ENCODE peak calls at places on chromosome 19, in seven cellular contexts. X is HepG2, L is SK-N-SH, P is sigmoid colon, R is stomach, N is K562, I is upper lobe of left lung. Y is an unnamed sample.

GRCh38 chr19:4369109-4369887 is 25.9 kb downstream of the MPND start:
- DNase-seq in X (no peak), L (no peak), P (no peak), R (peak; percentile 83), N (peak; percentile 41), I (peak; percentile 84), Y (peak; percentile 84)

GRCh38 chr19:31282346-31282745 is 66.9 kb downstream of the TSHZ3 start:
- DNase-seq in X (no peak), L (no peak), P (peak; percentile 32), R (no peak), N (no peak), I (no peak), Y (no peak)

GRCh38 chr19:58466089-58466759 is 656 bp upstream of the ZNF324 start:
- DNase-seq in X (no peak), L (no peak), P (no peak), R (no peak), N (no peak), I (no peak), Y (no peak)

GRCh38 chr19:49017666-49018351 is 918 bp upstream of the LHB start:
- DNase-seq in X (peak; percentile 41), L (peak; percentile 89), P (no peak), R (peak; percentile 53), N (peak; percentile 74), I (peak; percentile 28), Y (peak; percentile 49)

GRCh38 chr19:18428837-18429674 is 8.9 kb downstream of the ISYNA1 start:
- DNase-seq in X (no peak), L (peak; percentile 95), P (peak; percentile 87), R (peak; percentile 70), N (peak; percentile 84), I (peak; percentile 72), Y (peak; percentile 77)

GRCh38 chr19:14556662-14557188 is 15.1 kb downstream of the NDUFB7 start:
- DNase-seq in X (peak; percentile 61), L (peak; percentile 94), P (peak; percentile 76), R (peak; percentile 78), N (peak; percentile 83), I (peak; percentile 78), Y (peak; percentile 82)

GRCh38 chr19:15107056-15108010 is at the start of gene SYDE1:
- DNase-seq in X (peak; percentile 50), L (peak; percentile 88), P (peak; percentile 80), R (no peak), N (no peak), I (no peak), Y (no peak)

GRCh38 chr19:2049741-2050348 is 1.2 kb downstream of the MKNK2 start:
- DNase-seq in X (peak; percentile 75), L (peak; percentile 71), P (peak; percentile 95), R (peak; percentile 91), N (peak; percentile 59), I (peak; percentile 97), Y (peak; percentile 90)

GRCh38 chr19:15297416-15298224 is 34.7 kb downstream of the BRD4 start:
- DNase-seq in X (peak; percentile 99), L (no peak), P (no peak), R (no peak), N (no peak), I (peak; percentile 56), Y (peak; percentile 43)

GRCh38 chr19:33796164-33797100 is at the start of gene KCTD15:
- DNase-seq in X (no peak), L (peak; percentile 86), P (no peak), R (peak; percentile 51), N (peak; percentile 74), I (no peak), Y (peak; percentile 45)

DNA sequence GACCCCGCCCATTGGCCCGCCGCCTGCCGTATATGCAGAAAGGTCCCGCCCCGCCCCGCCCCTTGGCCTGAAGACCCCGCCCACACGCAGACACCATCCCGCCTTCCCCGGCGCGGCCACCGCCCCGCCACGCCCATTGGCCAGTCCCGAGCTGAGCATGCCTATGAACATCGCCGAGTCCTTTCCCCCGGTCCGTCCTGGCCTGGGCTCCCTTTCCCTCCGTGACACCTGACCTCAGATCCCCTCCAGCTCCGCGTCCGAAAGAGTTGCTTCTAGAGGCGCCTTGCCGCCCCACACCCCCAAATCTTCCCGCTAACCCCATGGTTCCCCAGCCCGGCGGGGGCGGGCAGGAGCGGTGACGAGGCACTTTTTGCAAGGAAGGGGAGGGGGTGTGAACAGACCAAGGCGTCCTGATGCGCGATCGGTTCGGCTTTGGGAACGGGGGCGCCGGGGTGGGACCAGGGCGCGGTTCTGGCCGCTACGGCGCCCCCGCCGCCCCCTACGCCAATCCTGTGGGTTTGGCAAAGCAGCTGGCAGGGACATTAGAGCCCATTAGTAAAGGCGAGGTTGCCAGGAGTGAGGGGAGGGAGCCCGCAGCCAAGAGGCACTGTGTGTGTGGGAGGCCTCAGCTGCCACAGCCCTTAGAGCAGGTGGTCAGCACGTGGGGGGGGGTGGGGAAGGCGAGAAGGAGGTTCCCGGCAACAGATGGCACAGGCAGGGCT is 409 bp upstream of the NUMBL start:
- DNase-seq in X (no peak), L (peak; percentile 83), P (peak; percentile 98), R (peak; percentile 96), N (peak; percentile 96), I (peak; percentile 96), Y (peak; percentile 96)
- TF ChIP-seq EP300 in X (no peak), L (no peak), P (peak; percentile 8), R (peak; percentile 75), N (peak; percentile 34), I (no peak), Y (no peak)

DNA sequence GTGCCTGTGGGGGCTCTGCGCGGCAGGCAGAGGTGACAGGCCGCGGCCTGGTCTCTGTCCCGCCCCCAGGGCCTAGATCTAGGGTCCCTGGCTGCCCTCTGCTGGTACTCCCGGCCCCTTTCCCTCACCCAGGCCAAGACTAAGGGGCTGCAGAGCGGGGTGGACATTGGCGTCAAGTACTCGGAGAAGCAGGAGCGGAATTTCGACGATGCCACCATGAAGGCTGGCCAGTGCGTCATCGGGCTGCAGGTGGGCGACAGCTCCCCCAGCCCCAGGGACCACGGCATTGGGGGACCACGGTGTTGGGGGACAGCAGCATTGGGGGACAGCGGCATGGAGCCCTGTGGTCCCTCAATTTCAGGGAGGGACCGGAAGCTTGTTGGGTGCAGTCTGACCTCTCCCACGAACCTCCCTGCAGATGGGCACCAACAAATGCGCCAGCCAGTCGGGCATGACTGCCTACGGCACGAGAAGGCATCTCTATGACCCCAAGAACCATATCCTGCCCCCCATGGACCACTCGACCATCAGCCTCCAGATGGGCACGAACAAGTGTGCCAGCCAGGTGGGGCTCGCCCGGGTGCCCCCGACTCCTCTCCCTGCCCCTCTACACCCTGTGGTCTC is 3.8 kb upstream of the ABCA7 start:
- DNase-seq in X (no peak), L (no peak), P (no peak), R (no peak), N (no peak), I (no peak), Y (peak; percentile 7)
- TF ChIP-seq POLR2AphosphoS5 in X (no peak), L (no peak), P (no peak), R (no peak), N (no peak), I (no peak), Y (no peak)

GRCh38 chr19:56423985-56424353 is 19.8 kb downstream of the ZNF583 start:
- DNase-seq in X (no peak), L (no peak), P (no peak), R (no peak), N (no peak), I (no peak), Y (no peak)
- H3K36me3 ChIP-seq in X (no peaks in the 10 kb centered on the region), L (peaks cover 59% of the 10 kb centered on the region), P (peaks cover 49% of the 10 kb centered on the region), R (peaks cover 6% of the 10 kb centered on the region), N (peaks cover 4% of the 10 kb centered on the region), I (peaks cover 36% of the 10 kb centered on the region), Y (peaks cover 51% of the 10 kb centered on the region)

GRCh38 chr19:44746616-44746945 is 1.9 kb upstream of the BCL3 start:
- DNase-seq in X (no peak), L (no peak), P (no peak), R (no peak), N (no peak), I (no peak), Y (no peak)

GRCh38 chr19:44747739-44748425 is 626 bp upstream of the BCL3 start:
- DNase-seq in X (peak; percentile 50), L (peak; percentile 63), P (peak; percentile 89), R (peak; percentile 69), N (no peak), I (peak; percentile 80), Y (peak; percentile 84)

GRCh38 chr19:44746946-44747738 is 1.4 kb upstream of the BCL3 start:
- DNase-seq in X (peak; percentile 80), L (peak; percentile 84), P (peak; percentile 98), R (peak; percentile 93), N (peak; percentile 95), I (peak; percentile 97), Y (peak; percentile 97)

GRCh38 chr19:44745887-44746600 is 2.5 kb upstream of the BCL3 start:
- DNase-seq in X (no peak), L (no peak), P (no peak), R (no peak), N (no peak), I (no peak), Y (no peak)

DNA sequence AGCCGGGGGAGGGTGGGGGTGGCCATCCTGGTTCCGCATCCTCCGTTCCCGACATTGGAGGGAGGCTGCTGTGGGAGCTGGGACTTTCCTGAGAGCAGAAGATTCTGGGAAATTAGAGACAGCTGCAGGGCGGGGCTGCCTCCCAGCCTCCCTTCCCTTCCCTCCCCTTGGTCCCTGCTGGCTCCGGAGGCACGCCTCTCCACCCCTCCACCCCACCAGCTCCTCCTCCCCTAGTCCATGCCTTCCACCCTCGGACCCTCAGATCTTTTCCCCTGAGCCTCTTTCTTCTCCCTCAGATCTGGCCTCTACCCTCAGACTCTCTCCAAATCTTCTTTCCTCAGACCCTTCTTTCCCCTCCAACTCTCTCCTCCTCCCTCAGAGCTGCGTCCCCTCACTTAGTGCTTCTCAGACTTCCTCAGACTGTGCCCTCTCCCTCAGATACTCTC is 3.1 kb upstream of the BCL3 start:
- DNase-seq in X (no peak), L (no peak), P (peak; percentile 88), R (peak; percentile 57), N (no peak), I (peak; percentile 83), Y (peak; percentile 82)
- TF ChIP-seq EP300 in X (no peak), L (no peak), P (peak; percentile 75), R (peak; percentile 52), N (no peak), I (peak; percentile 97), Y (peak; percentile 82)

DNA sequence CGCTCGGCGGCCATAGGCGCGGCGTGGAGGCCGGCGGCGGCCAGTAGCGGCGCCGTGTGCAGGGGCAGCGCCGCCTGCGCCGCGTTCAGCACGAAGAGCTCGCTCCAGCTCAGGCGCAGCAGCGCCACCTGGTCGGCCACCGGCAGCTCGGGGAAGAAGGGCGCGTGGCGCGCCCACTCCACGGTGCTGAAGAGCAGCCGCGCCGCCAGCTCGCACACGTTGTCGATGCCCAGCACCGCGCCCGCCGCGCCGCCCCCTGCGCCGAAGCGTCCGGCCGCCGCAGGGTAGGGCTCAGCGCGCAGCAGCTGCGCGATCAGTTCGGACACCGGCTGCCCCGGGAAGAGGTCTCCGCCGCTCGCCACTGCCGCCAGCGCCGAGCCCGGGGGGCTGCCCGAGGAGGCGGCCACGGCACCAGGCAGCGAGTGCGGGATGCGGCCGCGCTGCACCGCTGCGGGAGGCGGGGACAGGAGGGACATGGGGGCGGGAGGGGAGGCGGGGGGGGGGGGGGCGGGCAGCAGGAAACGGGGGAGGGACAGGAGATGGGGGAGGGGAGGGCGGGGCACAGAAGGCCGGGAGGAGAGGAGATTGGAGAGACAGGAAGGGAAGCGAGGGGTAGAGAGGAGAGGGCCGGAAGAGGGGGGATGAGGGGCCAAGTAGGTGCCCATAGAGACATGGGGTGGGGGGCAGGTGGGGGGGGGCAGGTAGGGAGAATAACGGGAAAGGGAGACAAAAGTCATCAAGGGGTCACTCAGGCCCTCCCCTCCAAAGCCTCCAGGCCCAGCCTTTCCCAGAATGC is 9.8 kb downstream of the OCEL1 start:
- DNase-seq in X (no peak), L (peak; percentile 90), P (peak; percentile 84), R (peak; percentile 77), N (peak; percentile 85), I (peak; percentile 77), Y (peak; percentile 80)
- TF ChIP-seq POLR2AphosphoS5 in X (no peak), L (no peak), P (no peak), R (no peak), N (peak; percentile 56), I (no peak), Y (no peak)

GRCh38 chr19:50042363-50043024 is 16.7 kb downstream of the ZNF473 start:
- DNase-seq in X (no peak), L (no peak), P (no peak), R (no peak), N (no peak), I (no peak), Y (no peak)
- H3K36me3 ChIP-seq in X (peaks cover 81% of the 10 kb centered on the region), L (peaks cover 70% of the 10 kb centered on the region), P (peaks cover 92% of the 10 kb centered on the region), R (peaks cover 77% of the 10 kb centered on the region), N (peaks cover 93% of the 10 kb centered on the region), I (peaks cover 84% of the 10 kb centered on the region), Y (peaks cover 61% of the 10 kb centered on the region)

Y was measured in transverse colon.